ENCODE peak calls at places on chromosome X, in five cellular contexts. One of them, this sample, is unnamed.
A peak's percentile ranks its signal among the peaks of the same experiment; 100 is the strongest.

GRCh38 chrX:110228453-110228852 is 89.4 kb downstream of the AMMECR1 start:
- DNase-seq in NT2/D1: no peak
- DNase-seq in HepG2: no peak
- DNase-seq in GM12878: no peak
- DNase-seq in H1: no peak
- DNase-seq in this sample: no peak

GRCh38 chrX:38805294-38806053 is 4.2 kb downstream of the MID1IP1 start:
- DNase-seq in NT2/D1: no peak
- DNase-seq in HepG2: peak; percentile 56
- DNase-seq in GM12878: no peak
- DNase-seq in H1: peak; percentile 47
- DNase-seq in this sample: peak; percentile 41

GRCh38 chrX:20221902-20222301 is 44.8 kb downstream of the RPS6KA3 start:
- DNase-seq in NT2/D1: no peak
- DNase-seq in HepG2: peak; percentile 89
- DNase-seq in GM12878: no peak
- DNase-seq in H1: no peak
- DNase-seq in this sample: no peak

GRCh38 chrX:20056704-20057103 is 60.0 kb downstream of the MAP7D2 start:
- DNase-seq in NT2/D1: no peak
- DNase-seq in HepG2: no peak
- DNase-seq in GM12878: no peak
- DNase-seq in H1: no peak
- DNase-seq in this sample: no peak

GRCh38 chrX:71536285-71536684 is 3.4 kb downstream of the OGT start:
- DNase-seq in NT2/D1: no peak
- DNase-seq in HepG2: no peak
- DNase-seq in GM12878: no peak
- DNase-seq in H1: no peak
- DNase-seq in this sample: no peak

GRCh38 chrX:24146283-24146865 is 3.2 kb upstream of the ZFX start:
- DNase-seq in NT2/D1: no peak
- DNase-seq in HepG2: no peak
- DNase-seq in GM12878: no peak
- DNase-seq in H1: no peak
- DNase-seq in this sample: no peak

GRCh38 chrX:144616317-144616716 is 631.0 kb upstream of the SPANXN1 start:
- DNase-seq in NT2/D1: no peak
- DNase-seq in HepG2: no peak
- DNase-seq in GM12878: no peak
- DNase-seq in H1: no peak
- DNase-seq in this sample: no peak

GRCh38 chrX:13090261-13091110 is 46.1 kb upstream of the FAM9C start:
- DNase-seq in NT2/D1: no peak
- DNase-seq in HepG2: peak; percentile 67
- DNase-seq in GM12878: no peak
- DNase-seq in H1: no peak
- DNase-seq in this sample: no peak

GRCh38 chrX:44462851-44463250 is 79.8 kb downstream of the FUNDC1 start:
- DNase-seq in NT2/D1: no peak
- DNase-seq in HepG2: no peak
- DNase-seq in GM12878: no peak
- DNase-seq in H1: no peak
- DNase-seq in this sample: no peak

GRCh38 chrX:65537229-65537628 is 2.6 kb upstream of the LAS1L start:
- DNase-seq in NT2/D1: no peak
- DNase-seq in HepG2: no peak
- DNase-seq in GM12878: no peak
- DNase-seq in H1: no peak
- DNase-seq in this sample: no peak

GRCh38 chrX:28170713-28171112 is 189.5 kb upstream of the DCAF8L1 start:
- DNase-seq in NT2/D1: no peak
- DNase-seq in HepG2: no peak
- DNase-seq in GM12878: no peak
- DNase-seq in H1: no peak
- DNase-seq in this sample: no peak

GRCh38 chrX:139286342-139286741 is 244.2 kb upstream of the F9 start:
- DNase-seq in NT2/D1: no peak
- DNase-seq in HepG2: no peak
- DNase-seq in GM12878: no peak
- DNase-seq in H1: no peak
- DNase-seq in this sample: no peak

GRCh38 chrX:103248553-103248952 is 6.4 kb downstream of the TCEAL8 start:
- DNase-seq in NT2/D1: no peak
- DNase-seq in HepG2: no peak
- DNase-seq in GM12878: no peak
- DNase-seq in H1: no peak
- DNase-seq in this sample: no peak

GRCh38 chrX:33132569-33132968 is 78.8 kb downstream of the DMD start:
- DNase-seq in NT2/D1: no peak
- DNase-seq in HepG2: no peak
- DNase-seq in GM12878: no peak
- DNase-seq in H1: no peak
- DNase-seq in this sample: no peak

GRCh38 chrX:32483534-32484136 is 727.7 kb downstream of the DMD start:
- DNase-seq in NT2/D1: no peak
- DNase-seq in HepG2: no peak
- DNase-seq in GM12878: no peak
- DNase-seq in H1: no peak
- DNase-seq in this sample: no peak

GRCh38 chrX:19544693-19545305 is 29.5 kb upstream of the MAP3K15 start:
- DNase-seq in NT2/D1: peak; percentile 52
- DNase-seq in HepG2: peak; percentile 34
- DNase-seq in GM12878: no peak
- DNase-seq in H1: no peak
- DNase-seq in this sample: peak; percentile 62

GRCh38 chrX:15359701-15360100 is 24.4 kb upstream of the PIGA start:
- DNase-seq in NT2/D1: no peak
- DNase-seq in HepG2: no peak
- DNase-seq in GM12878: no peak
- DNase-seq in H1: no peak
- DNase-seq in this sample: no peak

GRCh38 chrX:139078761-139079160 is 367.2 kb upstream of the FGF13 start:
- DNase-seq in NT2/D1: no peak
- DNase-seq in HepG2: no peak
- DNase-seq in GM12878: no peak
- DNase-seq in H1: no peak
- DNase-seq in this sample: no peak

GRCh38 chrX:40227111-40227510 is 129.4 kb upstream of the BCOR start:
- DNase-seq in NT2/D1: no peak
- DNase-seq in HepG2: no peak
- DNase-seq in GM12878: no peak
- DNase-seq in H1: no peak
- DNase-seq in this sample: no peak

GRCh38 chrX:155065035-155065734 is 5.8 kb downstream of the CMC4 start:
- DNase-seq in NT2/D1: no peak
- DNase-seq in HepG2: no peak
- DNase-seq in GM12878: no peak
- DNase-seq in H1: no peak
- DNase-seq in this sample: no peak

GRCh38 chrX:49309401-49309981 is 6.0 kb downstream of the GAGE10 start:
- DNase-seq in NT2/D1: peak; percentile 33
- DNase-seq in HepG2: no peak
- DNase-seq in GM12878: no peak
- DNase-seq in H1: no peak
- DNase-seq in this sample: no peak

GRCh38 chrX:107978707-107979307 is 3.4 kb downstream of the TEX13B start:
- DNase-seq in NT2/D1: no peak
- DNase-seq in HepG2: peak; percentile 11
- DNase-seq in GM12878: no peak
- DNase-seq in H1: no peak
- DNase-seq in this sample: peak; percentile 55

GRCh38 chrX:124240422-124240821 is 92.0 kb upstream of the TEX13D start:
- DNase-seq in NT2/D1: no peak
- DNase-seq in HepG2: no peak
- DNase-seq in GM12878: no peak
- DNase-seq in H1: no peak
- DNase-seq in this sample: no peak

GRCh38 chrX:121010218-121010617 is 24.7 kb upstream of the CT47A1 start:
- DNase-seq in NT2/D1: no peak
- DNase-seq in HepG2: peak; percentile 59
- DNase-seq in GM12878: no peak
- DNase-seq in H1: no peak
- DNase-seq in this sample: no peak

GRCh38 chrX:46588263-46588662 is 14.7 kb downstream of the CHST7 start:
- DNase-seq in NT2/D1: no peak
- DNase-seq in HepG2: no peak
- DNase-seq in GM12878: no peak
- DNase-seq in H1: peak; percentile 47
- DNase-seq in this sample: no peak

GRCh38 chrX:125405339-125405738 is 85.7 kb downstream of the TEX13C start:
- DNase-seq in NT2/D1: no peak
- DNase-seq in HepG2: no peak
- DNase-seq in GM12878: no peak
- DNase-seq in H1: no peak
- DNase-seq in this sample: no peak

GRCh38 chrX:19670854-19671620 is 155.7 kb upstream of the MAP3K15 start:
- DNase-seq in NT2/D1: no peak
- DNase-seq in HepG2: peak; percentile 79
- DNase-seq in GM12878: no peak
- DNase-seq in H1: no peak
- DNase-seq in this sample: peak; percentile 9

GRCh38 chrX:72536542-72536941 is 36.1 kb downstream of the HDAC8 start:
- DNase-seq in NT2/D1: no peak
- DNase-seq in HepG2: no peak
- DNase-seq in GM12878: no peak
- DNase-seq in H1: no peak
- DNase-seq in this sample: no peak

GRCh38 chrX:54452920-54453319 is 12.7 kb downstream of the TSR2 start:
- DNase-seq in NT2/D1: peak; percentile 22
- DNase-seq in HepG2: peak; percentile 27
- DNase-seq in GM12878: no peak
- DNase-seq in H1: no peak
- DNase-seq in this sample: peak; percentile 58

GRCh38 chrX:107449490-107450175 is at the start of gene FRMPD3:
- DNase-seq in NT2/D1: no peak
- DNase-seq in HepG2: no peak
- DNase-seq in GM12878: no peak
- DNase-seq in H1: no peak
- DNase-seq in this sample: peak; percentile 47

GRCh38 chrX:9133426-9133825 is 99.5 kb upstream of the FAM9B start:
- DNase-seq in NT2/D1: no peak
- DNase-seq in HepG2: no peak
- DNase-seq in GM12878: no peak
- DNase-seq in H1: no peak
- DNase-seq in this sample: no peak

GRCh38 chrX:78979789-78980464 is 34.7 kb downstream of the P2RY10 start:
- DNase-seq in NT2/D1: no peak
- DNase-seq in HepG2: no peak
- DNase-seq in GM12878: peak; percentile 84
- DNase-seq in H1: no peak
- DNase-seq in this sample: no peak

GRCh38 chrX:9147631-9148189 is 113.8 kb upstream of the FAM9B start:
- DNase-seq in NT2/D1: peak; percentile 82
- DNase-seq in HepG2: no peak
- DNase-seq in GM12878: no peak
- DNase-seq in H1: peak; percentile 45
- DNase-seq in this sample: no peak

GRCh38 chrX:7514871-7515599 is 327.9 kb upstream of the VCX start:
- DNase-seq in NT2/D1: no peak
- DNase-seq in HepG2: no peak
- DNase-seq in GM12878: no peak
- DNase-seq in H1: no peak
- DNase-seq in this sample: no peak

GRCh38 chrX:10576777-10577444 is 43.5 kb downstream of the MID1 start:
- DNase-seq in NT2/D1: no peak
- DNase-seq in HepG2: no peak
- DNase-seq in GM12878: no peak
- DNase-seq in H1: no peak
- DNase-seq in this sample: no peak

GRCh38 chrX:9656277-9656676 is 109.4 kb downstream of the GPR143 start:
- DNase-seq in NT2/D1: no peak
- DNase-seq in HepG2: peak; percentile 57
- DNase-seq in GM12878: no peak
- DNase-seq in H1: no peak
- DNase-seq in this sample: no peak

GRCh38 chrX:111447298-111447697 is 35.3 kb upstream of the DCX start:
- DNase-seq in NT2/D1: peak; percentile 23
- DNase-seq in HepG2: peak; percentile 2
- DNase-seq in GM12878: no peak
- DNase-seq in H1: peak; percentile 53
- DNase-seq in this sample: peak; percentile 54

GRCh38 chrX:48958635-48959094 is 1.3 kb upstream of the OTUD5 start:
- DNase-seq in NT2/D1: no peak
- DNase-seq in HepG2: peak; percentile 21
- DNase-seq in GM12878: no peak
- DNase-seq in H1: peak; percentile 48
- DNase-seq in this sample: no peak

GRCh38 chrX:129525162-129525561 is 1.9 kb upstream of the SMARCA1 start:
- DNase-seq in NT2/D1: no peak
- DNase-seq in HepG2: peak; percentile 89
- DNase-seq in GM12878: no peak
- DNase-seq in H1: no peak
- DNase-seq in this sample: no peak

GRCh38 chrX:129534816-129535578 is 5.1 kb upstream of the OCRL start:
- DNase-seq in NT2/D1: no peak
- DNase-seq in HepG2: no peak
- DNase-seq in GM12878: no peak
- DNase-seq in H1: no peak
- DNase-seq in this sample: no peak

GRCh38 chrX:129529685-129530281 is 6.5 kb upstream of the SMARCA1 start:
- DNase-seq in NT2/D1: no peak
- DNase-seq in HepG2: no peak
- DNase-seq in GM12878: no peak
- DNase-seq in H1: no peak
- DNase-seq in this sample: no peak

GRCh38 chrX:129530410-129530809 is 7.1 kb upstream of the SMARCA1 start:
- DNase-seq in NT2/D1: no peak
- DNase-seq in HepG2: no peak
- DNase-seq in GM12878: no peak
- DNase-seq in H1: no peak
- DNase-seq in this sample: no peak

GRCh38 chrX:129531132-129531531 is 7.8 kb upstream of the SMARCA1 start:
- DNase-seq in NT2/D1: no peak
- DNase-seq in HepG2: no peak
- DNase-seq in GM12878: no peak
- DNase-seq in H1: no peak
- DNase-seq in this sample: no peak
- TF ChIP-seq SUZ12 in NT2/D1: no peak
- TF ChIP-seq SUZ12 in HepG2: no peak
- TF ChIP-seq SUZ12 in GM12878: no peak
- TF ChIP-seq SUZ12 in H1: no peak
- TF ChIP-seq SUZ12 in this sample: no peak

GRCh38 chrX:18353931-18354368 is 538 bp downstream of the SCML2 start:
- DNase-seq in NT2/D1: peak; percentile 23
- DNase-seq in HepG2: peak; percentile 7
- DNase-seq in GM12878: no peak
- DNase-seq in H1: peak; percentile 54
- DNase-seq in this sample: peak; percentile 39
- TF ChIP-seq SUZ12 in NT2/D1: no peak
- TF ChIP-seq SUZ12 in HepG2: no peak
- TF ChIP-seq SUZ12 in GM12878: no peak
- TF ChIP-seq SUZ12 in H1: no peak
- TF ChIP-seq SUZ12 in this sample: no peak

GRCh38 chrX:137575596-137576255 is 9.8 kb downstream of the ZIC3 start:
- DNase-seq in NT2/D1: no peak
- DNase-seq in HepG2: no peak
- DNase-seq in GM12878: no peak
- DNase-seq in H1: peak; percentile 49
- DNase-seq in this sample: no peak
- TF ChIP-seq SUZ12 in NT2/D1: no peak
- TF ChIP-seq SUZ12 in HepG2: no peak
- TF ChIP-seq SUZ12 in GM12878: no peak
- TF ChIP-seq SUZ12 in H1: no peak
- TF ChIP-seq SUZ12 in this sample: no peak

GRCh38 chrX:84188320-84188834 is 378 bp upstream of the RPS6KA6 start:
- DNase-seq in NT2/D1: peak; percentile 35
- DNase-seq in HepG2: no peak
- DNase-seq in GM12878: no peak
- DNase-seq in H1: peak; percentile 53
- DNase-seq in this sample: peak; percentile 63
- TF ChIP-seq SUZ12 in NT2/D1: no peak
- TF ChIP-seq SUZ12 in HepG2: no peak
- TF ChIP-seq SUZ12 in GM12878: no peak
- TF ChIP-seq SUZ12 in H1: no peak
- TF ChIP-seq SUZ12 in this sample: no peak